ENCODE peak calls at places on chromosome 6, in nine cellular contexts. Q is CD8-positive, alpha-beta T cell; T is OCI-LY7; B is GM12878; D is fibroblast of lung; A is effector memory CD4-positive, alpha-beta T cell; Z is tibial artery; U is transverse colon; P is stomach. L is an unnamed sample.

GRCh38 chr6:11021003-11021402 is 23.1 kb downstream of the ELOVL2 start:
- DNase-seq in P (no peak), B (no peak), A (no peak), T (no peak), Q (no peak), Z (no peak), D (no peak), U (no peak), L (no peak)

GRCh38 chr6:16472349-16473069 is 234.1 kb downstream of the GMPR start:
- DNase-seq in A (no peak), B (no peak), P (no peak), T (no peak), Z (no peak), Q (no peak), D (peak; percentile 89), U (no peak), L (peak; percentile 61)

GRCh38 chr6:97160280-97160679 is 122.7 kb downstream of the MMS22L start:
- DNase-seq in P (no peak), Z (no peak), U (no peak), Q (no peak), T (no peak), A (no peak), D (no peak), B (no peak), L (peak; percentile 3)

GRCh38 chr6:45605971-45606370 is 228.2 kb upstream of the SUPT3H start:
- DNase-seq in B (no peak), D (no peak), P (no peak), U (no peak), Z (no peak), A (no peak), T (no peak), Q (no peak), L (no peak)

GRCh38 chr6:47655719-47656595 is 42.4 kb upstream of the ADGRF4 start:
- DNase-seq in A (no peak), B (no peak), D (peak; percentile 5), T (no peak), P (peak; percentile 42), Z (no peak), Q (peak; percentile 29), U (peak; percentile 50), L (peak; percentile 69)

GRCh38 chr6:144931172-144932035 is 646.3 kb downstream of the UTRN start:
- DNase-seq in T (peak; percentile 14), D (peak; percentile 52), U (peak; percentile 11), Q (no peak), A (no peak), P (peak; percentile 35), B (no peak), Z (no peak), L (no peak)

GRCh38 chr6:90355965-90356364 is 59.3 kb upstream of the BACH2 start:
- DNase-seq in P (peak; percentile 43), D (no peak), Q (no peak), T (no peak), Z (no peak), U (no peak), A (no peak), B (no peak), L (no peak)

GRCh38 chr6:37862992-37863391 is 43.5 kb downstream of the ZFAND3 start:
- DNase-seq in P (no peak), T (no peak), U (no peak), B (no peak), D (no peak), A (no peak), Q (no peak), Z (no peak), L (peak; percentile 70)

GRCh38 chr6:140579918-140580317 is 1205.5 kb upstream of the CITED2 start:
- DNase-seq in T (no peak), D (no peak), P (no peak), U (no peak), B (no peak), A (no peak), Z (no peak), Q (no peak), L (no peak)

GRCh38 chr6:6556738-6557503 is 31.6 kb upstream of the LY86 start:
- DNase-seq in D (peak; percentile 12), Z (no peak), T (peak; percentile 74), B (no peak), P (peak; percentile 36), Q (peak; percentile 39), U (peak; percentile 32), A (no peak), L (no peak)

GRCh38 chr6:23180504-23181293 is 611.3 kb downstream of the HDGFL1 start:
- DNase-seq in Q (no peak), A (no peak), D (peak; percentile 94), T (no peak), B (no peak), P (peak; percentile 53), U (peak; percentile 8), Z (no peak), L (peak; percentile 86)

GRCh38 chr6:13368716-13369115 is 40.4 kb upstream of the TBC1D7 start:
- DNase-seq in D (no peak), P (no peak), T (no peak), U (no peak), Z (no peak), Q (no peak), B (no peak), A (no peak), L (no peak)

GRCh38 chr6:118660218-118660569 is 8.8 kb upstream of the CEP85L start:
- DNase-seq in A (peak; percentile 28), D (no peak), P (no peak), Z (no peak), U (no peak), T (no peak), Q (peak; percentile 82), B (no peak), L (no peak)

GRCh38 chr6:3455490-3456394 is 1.1 kb downstream of the SLC22A23 start:
- DNase-seq in U (peak; percentile 51), A (no peak), Z (peak; percentile 73), D (no peak), Q (no peak), P (peak; percentile 27), T (no peak), B (no peak), L (no peak)

GRCh38 chr6:27902335-27903314 is 9.6 kb downstream of the OR2B2 start:
- DNase-seq in P (peak; percentile 90), Q (peak; percentile 83), U (peak; percentile 91), A (peak; percentile 77), B (peak; percentile 84), D (peak; percentile 88), T (peak; percentile 81), Z (peak; percentile 89), L (peak; percentile 73)

GRCh38 chr6:84762220-84762940 is 2.0 kb downstream of the TBX18 start:
- DNase-seq in P (no peak), D (no peak), T (no peak), B (no peak), Z (peak; percentile 66), Q (no peak), A (no peak), U (no peak), L (peak; percentile 8)

GRCh38 chr6:158894192-158894591 is 75.0 kb upstream of the EZR start:
- DNase-seq in T (no peak), P (no peak), D (peak; percentile 78), A (no peak), Q (no peak), Z (no peak), B (no peak), U (no peak), L (peak; percentile 90)

GRCh38 chr6:158897236-158897635 is 78.1 kb upstream of the EZR start:
- DNase-seq in U (no peak), D (no peak), Q (no peak), T (no peak), P (no peak), B (no peak), Z (no peak), A (no peak), L (no peak)

GRCh38 chr6:158892266-158892665 is 73.1 kb upstream of the EZR start:
- DNase-seq in U (no peak), Z (no peak), A (no peak), D (no peak), T (no peak), Q (no peak), B (no peak), P (no peak), L (no peak)

GRCh38 chr6:158900614-158901312 is 81.6 kb upstream of the EZR start:
- DNase-seq in Z (no peak), Q (no peak), T (no peak), D (no peak), P (no peak), U (no peak), B (no peak), A (no peak), L (no peak)

DNA sequence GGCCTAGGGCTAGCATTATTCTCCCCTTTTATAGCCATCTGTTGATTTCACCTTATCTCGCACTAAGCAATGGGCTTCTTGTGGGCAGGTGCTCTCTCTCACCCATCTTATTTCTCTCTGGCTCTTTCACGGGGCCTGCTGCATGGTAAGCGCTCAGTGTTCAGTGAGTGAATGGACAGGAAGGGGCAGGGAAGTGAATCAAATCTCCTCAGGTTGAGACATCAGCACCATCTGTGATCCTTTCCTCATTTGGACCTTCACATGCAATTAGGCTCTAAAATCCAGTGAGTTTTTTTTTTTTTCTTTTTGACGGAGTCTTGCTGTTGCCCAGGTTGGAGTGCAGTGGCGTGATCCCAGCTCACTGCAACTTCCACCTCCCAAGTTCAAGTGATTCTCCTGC is 76.5 kb upstream of the EZR start:
- DNase-seq in A (no peak), D (no peak), Z (no peak), P (no peak), U (no peak), B (no peak), T (no peak), Q (no peak), L (no peak)
- H3K36me3 ChIP-seq in A (no peaks in the 10 kb centered on the region), D (no peaks in the 10 kb centered on the region), Z (no peaks in the 10 kb centered on the region), P (no peaks in the 10 kb centered on the region), U (no peaks in the 10 kb centered on the region), B (no peaks in the 10 kb centered on the region), T (no peaks in the 10 kb centered on the region), Q (no peaks in the 10 kb centered on the region), L (no peaks in the 10 kb centered on the region)

GRCh38 chr6:34871853-34872252 is 16.0 kb downstream of the TAF11 start:
- DNase-seq in D (no peak), A (no peak), U (no peak), P (no peak), Z (no peak), B (no peak), T (no peak), Q (no peak), L (no peak)
- H3K36me3 ChIP-seq in D (peaks cover 4% of the 10 kb centered on the region), A (peaks cover 37% of the 10 kb centered on the region), U (peaks cover 43% of the 10 kb centered on the region), P (peaks cover 36% of the 10 kb centered on the region), Z (peaks cover 94% of the 10 kb centered on the region), B (peaks cover 13% of the 10 kb centered on the region), T (peaks cover 97% of the 10 kb centered on the region), Q (peaks cover 18% of the 10 kb centered on the region), L (peaks cover 12% of the 10 kb centered on the region)

DNA sequence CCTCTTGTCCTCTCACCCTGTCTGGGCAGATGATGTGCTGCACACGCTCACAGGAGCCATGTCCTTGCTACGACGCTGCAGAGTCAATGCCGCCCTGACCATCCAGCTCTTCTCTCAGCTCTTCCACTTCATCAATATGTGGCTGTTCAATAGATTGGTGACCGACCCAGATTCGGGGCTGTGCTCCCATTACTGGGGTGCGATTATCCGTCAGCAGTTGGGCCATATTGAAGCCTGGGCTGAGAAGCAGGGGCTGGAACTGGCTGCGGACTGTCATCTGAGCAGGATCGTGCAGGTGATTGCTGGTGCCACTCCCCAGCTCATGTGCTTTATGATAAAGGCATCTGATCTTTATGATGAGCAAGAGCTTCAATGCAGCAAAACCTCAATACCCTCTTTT is 82.3 kb upstream of the KIF25 start:
- DNase-seq in D (no peak), P (no peak), A (no peak), T (no peak), Q (no peak), B (no peak), Z (no peak), U (no peak), L (no peak)
- H3K36me3 ChIP-seq in D (peaks cover 1% of the 10 kb centered on the region), P (peaks cover 34% of the 10 kb centered on the region), A (no peaks in the 10 kb centered on the region), T (no peaks in the 10 kb centered on the region), Q (no peaks in the 10 kb centered on the region), B (peaks cover 11% of the 10 kb centered on the region), Z (peaks cover 75% of the 10 kb centered on the region), U (peaks cover 67% of the 10 kb centered on the region), L (peaks cover 24% of the 10 kb centered on the region)

GRCh38 chr6:8181162-8181909 is 79.0 kb upstream of the EEF1E1 start:
- DNase-seq in U (no peak), A (no peak), Q (no peak), D (no peak), P (no peak), T (no peak), B (no peak), Z (no peak), L (no peak)
- H3K36me3 ChIP-seq in U (no peaks in the 10 kb centered on the region), A (no peaks in the 10 kb centered on the region), Q (no peaks in the 10 kb centered on the region), D (no peaks in the 10 kb centered on the region), P (no peaks in the 10 kb centered on the region), T (no peaks in the 10 kb centered on the region), B (no peaks in the 10 kb centered on the region), Z (no peaks in the 10 kb centered on the region), L (no peaks in the 10 kb centered on the region)